ENCODE peak calls at places on chromosomes 5 and 9, in nine cellular contexts. Z, W, C, Y, R, U, P, L and M are unnamed samples.

GRCh38 chr5:33891731-33892418 is at the start of gene ADAMTS12:
- DNase-seq in Z (peak; percentile 77), W (peak; percentile 18), C (no peak), Y (no peak), R (no peak), U (no peak), P (no peak), L (no peak), M (no peak)

GRCh38 chr5:133690746-133691145 is 78.4 kb upstream of the FSTL4 start:
- DNase-seq in Z (no peak), W (no peak), C (no peak), Y (no peak), R (no peak), U (no peak), P (no peak), L (no peak), M (no peak)

GRCh38 chr9:73141282-73141681 is 10.4 kb upstream of the ANXA1 start:
- DNase-seq in Z (no peak), W (no peak), C (no peak), Y (no peak), R (no peak), U (no peak), P (no peak), L (no peak), M (no peak)

GRCh38 chr9:137026828-137027227 is 1.2 kb downstream of the ABCA2 start:
- DNase-seq in Z (no peak), W (no peak), C (no peak), Y (no peak), R (no peak), U (no peak), P (no peak), L (no peak), M (no peak)

GRCh38 chr5:96718635-96719077 is 56.5 kb downstream of the CAST start:
- DNase-seq in Z (no peak), W (no peak), C (no peak), Y (peak; percentile 12), R (peak; percentile 71), U (no peak), P (no peak), L (no peak), M (no peak)

GRCh38 chr9:27408523-27408922 is 111.6 kb upstream of the EQTN start:
- DNase-seq in Z (no peak), W (peak; percentile 36), C (no peak), Y (no peak), R (no peak), U (no peak), P (no peak), L (no peak), M (no peak)

GRCh38 chr5:139711852-139712171 is 63.7 kb downstream of the CXXC5 start:
- DNase-seq in Z (no peak), W (no peak), C (no peak), Y (no peak), R (no peak), U (no peak), P (no peak), L (no peak), M (peak; percentile 61)

GRCh38 chr5:77777281-77777892 is 1.2 kb upstream of the TBCA start:
- DNase-seq in Z (peak; percentile 49), W (peak; percentile 39), C (no peak), Y (no peak), R (no peak), U (no peak), P (no peak), L (no peak), M (no peak)

GRCh38 chr5:51272957-51273356 is 110.3 kb upstream of the ISL1 start:
- DNase-seq in Z (no peak), W (no peak), C (no peak), Y (no peak), R (no peak), U (no peak), P (no peak), L (no peak), M (no peak)

GRCh38 chr5:41194339-41194738 is 19.0 kb downstream of the C6 start:
- DNase-seq in Z (no peak), W (no peak), C (no peak), Y (no peak), R (no peak), U (no peak), P (no peak), L (no peak), M (no peak)

DNA sequence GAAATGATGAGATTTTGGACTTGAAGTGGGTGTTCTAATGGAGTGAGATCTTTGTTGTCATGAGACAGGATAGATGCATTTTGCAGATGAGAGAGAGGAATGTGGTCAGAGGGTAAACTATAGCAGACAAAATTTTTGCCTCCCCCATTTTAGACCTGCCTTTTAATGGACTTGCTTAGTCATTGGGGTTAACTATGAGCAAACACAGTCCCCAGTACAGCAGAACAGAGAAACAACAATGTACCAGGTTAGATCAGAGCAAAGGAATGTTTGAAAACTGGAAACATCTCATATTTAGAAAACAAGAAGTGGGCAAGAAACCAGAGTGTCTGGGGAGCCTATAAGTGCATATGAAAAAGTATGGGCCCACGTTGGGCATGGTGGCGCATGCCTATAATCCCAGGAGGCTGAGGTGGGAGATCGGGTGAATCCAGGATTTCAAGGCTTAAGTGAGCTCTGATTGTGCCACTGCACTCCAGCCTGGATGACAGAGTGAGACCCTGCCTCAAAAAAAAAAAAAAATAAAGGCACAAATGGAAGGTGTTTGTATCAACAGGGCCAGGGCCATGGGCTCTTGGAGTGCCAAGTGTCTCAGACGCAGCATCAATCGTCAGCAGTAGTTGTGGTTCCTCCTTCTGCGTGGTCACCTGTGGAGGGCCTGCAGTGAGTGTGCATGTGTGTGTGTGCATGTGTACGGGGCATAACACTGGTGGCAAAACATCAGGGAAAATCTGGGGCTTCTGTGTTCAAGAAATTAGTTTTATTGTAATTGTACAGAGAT is 214.4 kb upstream of the S1PR3 start:
- DNase-seq in Z (peak; percentile 87), W (peak; percentile 85), C (no peak), Y (no peak), R (no peak), U (no peak), P (no peak), L (no peak), M (no peak)
- H3K27ac ChIP-seq in Z (peak overlapping the region; percentile 82), W (peak overlapping the region; percentile 99), C (no peak overlapping the region), Y (no peak overlapping the region), R (no peak overlapping the region), U (no peak overlapping the region), P (peak overlapping the region; percentile 51), L (no peak overlapping the region), M (no peak overlapping the region)

GRCh38 chr5:55437452-55437851 is 97.3 kb downstream of the PLPP1 start:
- DNase-seq in Z (no peak), W (no peak), C (no peak), Y (no peak), R (no peak), U (no peak), P (no peak), L (no peak), M (no peak)

GRCh38 chr5:55441107-55441771 is 93.5 kb downstream of the PLPP1 start:
- DNase-seq in Z (no peak), W (no peak), C (no peak), Y (no peak), R (no peak), U (no peak), P (no peak), L (no peak), M (no peak)

GRCh38 chr5:55438931-55439477 is 95.8 kb downstream of the PLPP1 start:
- DNase-seq in Z (peak; percentile 82), W (peak; percentile 29), C (no peak), Y (no peak), R (peak; percentile 29), U (peak; percentile 42), P (no peak), L (no peak), M (peak; percentile 8)

GRCh38 chr5:55440188-55440646 is 94.5 kb downstream of the PLPP1 start:
- DNase-seq in Z (peak; percentile 34), W (no peak), C (no peak), Y (no peak), R (no peak), U (no peak), P (no peak), L (no peak), M (no peak)

DNA sequence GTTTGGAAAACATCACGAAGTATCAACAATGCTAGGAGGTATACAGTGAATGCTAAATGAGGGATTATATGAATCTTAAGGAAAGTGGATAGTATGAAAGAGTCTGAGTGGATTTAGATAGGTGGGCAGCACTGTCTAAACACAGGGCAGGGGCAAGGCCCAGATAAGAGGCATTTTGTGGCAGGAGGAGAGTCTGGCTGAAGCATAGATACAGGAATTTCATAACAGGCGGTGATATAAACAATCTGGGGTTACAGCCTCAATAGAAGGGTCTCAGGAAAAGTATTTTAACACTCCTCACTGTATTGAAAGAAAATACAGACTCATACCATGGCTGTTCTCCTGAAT is 96.9 kb downstream of the PLPP1 start:
- DNase-seq in Z (no peak), W (no peak), C (no peak), Y (no peak), R (no peak), U (no peak), P (no peak), L (no peak), M (no peak)
- H3K27ac ChIP-seq in Z (peak overlapping the region; percentile 81), W (peak overlapping the region; percentile 69), C (peak overlapping the region; percentile 83), Y (peak overlapping the region; percentile 71), R (peak overlapping the region; percentile 78), U (peak overlapping the region; percentile 93), P (no peak overlapping the region), L (peak overlapping the region; percentile 70), M (peak overlapping the region; percentile 11)

GRCh38 chr5:167665841-167666375 is 625.5 kb upstream of the WWC1 start:
- DNase-seq in Z (no peak), W (no peak), C (no peak), Y (no peak), R (no peak), U (no peak), P (no peak), L (no peak), M (no peak)

GRCh38 chr5:167658890-167659289 is 632.6 kb upstream of the WWC1 start:
- DNase-seq in Z (peak; percentile 12), W (no peak), C (no peak), Y (no peak), R (no peak), U (no peak), P (no peak), L (no peak), M (no peak)

GRCh38 chr5:167661605-167662004 is 629.8 kb upstream of the WWC1 start:
- DNase-seq in Z (no peak), W (no peak), C (no peak), Y (no peak), R (no peak), U (no peak), P (no peak), L (no peak), M (no peak)

DNA sequence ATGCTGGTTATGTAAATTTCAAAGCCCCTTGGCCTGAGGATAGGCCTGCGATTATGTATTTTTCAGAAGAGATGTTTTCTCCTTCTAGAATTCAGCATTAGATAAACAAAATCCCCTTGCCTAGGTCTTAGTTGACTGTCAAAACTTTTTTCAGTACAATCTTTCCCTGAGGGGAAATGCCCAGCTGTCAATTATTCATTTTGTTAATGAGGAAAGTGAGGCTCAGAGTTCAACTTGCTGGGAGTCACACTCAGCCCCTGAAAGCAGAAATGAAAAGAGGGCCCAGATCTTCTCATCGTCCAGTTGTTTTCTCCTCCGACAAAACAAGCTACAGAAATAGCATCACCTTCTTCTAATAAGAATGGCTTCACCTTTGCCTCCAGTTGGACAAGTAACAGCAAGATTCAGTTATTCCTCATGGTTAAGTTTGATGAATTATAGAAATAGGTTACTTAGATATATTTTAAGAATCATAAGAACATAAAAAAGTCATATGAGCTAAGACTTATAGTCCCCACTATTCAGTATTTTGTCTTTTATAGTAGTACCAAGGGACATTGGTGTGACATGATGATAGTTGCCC is 627.1 kb upstream of the WWC1 start:
- DNase-seq in Z (no peak), W (no peak), C (no peak), Y (no peak), R (no peak), U (no peak), P (no peak), L (no peak), M (no peak)
- H3K27ac ChIP-seq in Z (no peak overlapping the region), W (no peak overlapping the region), C (no peak overlapping the region), Y (no peak overlapping the region), R (no peak overlapping the region), U (no peak overlapping the region), P (no peak overlapping the region), L (no peak overlapping the region), M (no peak overlapping the region)

GRCh38 chr5:169920446-169920845 is 59.8 kb downstream of the INSYN2B start:
- DNase-seq in Z (no peak), W (no peak), C (no peak), Y (no peak), R (no peak), U (no peak), P (no peak), L (no peak), M (no peak)
- H3K27ac ChIP-seq in Z (no peak overlapping the region), W (no peak overlapping the region), C (no peak overlapping the region), Y (no peak overlapping the region), R (no peak overlapping the region), U (no peak overlapping the region), P (no peak overlapping the region), L (no peak overlapping the region), M (no peak overlapping the region)